ENCODE peak calls at places on chromosomes 6 and 20, in seven cellular contexts. K is cardiac fibroblast; I is CD8-positive, alpha-beta T cell; B is endothelial cell; E is RWPE1; A is fibroblast of pulmonary artery; X is bronchial epithelial cell. V is an unnamed sample.
A peak's percentile ranks its signal among the peaks of the same experiment; 100 is the strongest.

GRCh38 chr20:62122659-62123449 is 579 bp downstream of the LSM14B start:
- DNase-seq in K (peak; percentile 31), I (peak; percentile 44), B (no peak), E (peak; percentile 70), A (peak; percentile 27), X (peak; percentile 8), V (peak; percentile 57)

GRCh38 chr6:170114956-170115855 is 175.7 kb downstream of the DLL1 start:
- DNase-seq in K (peak; percentile 35), I (no peak), B (no peak), E (no peak), A (no peak), X (no peak), V (no peak)

GRCh38 chr20:5156670-5157448 is 30.1 kb downstream of the CDS2 start:
- DNase-seq in K (peak; percentile 35), I (no peak), B (no peak), E (no peak), A (peak; percentile 48), X (no peak), V (no peak)

GRCh38 chr6:35206346-35206745 is 7.4 kb upstream of the SCUBE3 start:
- DNase-seq in K (no peak), I (no peak), B (no peak), E (no peak), A (no peak), X (no peak), V (no peak)

GRCh38 chr6:111952821-111953535 is 79.7 kb upstream of the FYN start:
- DNase-seq in K (no peak), I (no peak), B (no peak), E (peak; percentile 76), A (no peak), X (peak; percentile 68), V (no peak)

GRCh38 chr6:74879234-74879633 is 326.6 kb downstream of the COL12A1 start:
- DNase-seq in K (peak; percentile 87), I (no peak), B (no peak), E (peak; percentile 65), A (peak; percentile 92), X (peak; percentile 99), V (no peak)

GRCh38 chr6:42374027-42374669 is 77.6 kb downstream of the TRERF1 start:
- DNase-seq in K (no peak), I (peak; percentile 25), B (no peak), E (no peak), A (no peak), X (no peak), V (no peak)

GRCh38 chr6:158290659-158291058 is 21.6 kb upstream of the TULP4 start:
- DNase-seq in K (no peak), I (peak; percentile 61), B (no peak), E (no peak), A (no peak), X (no peak), V (no peak)

GRCh38 chr20:19631410-19631809 is 126.6 kb upstream of the RIN2 start:
- DNase-seq in K (no peak), I (no peak), B (no peak), E (no peak), A (no peak), X (no peak), V (no peak)

GRCh38 chr6:24918641-24919403 is 16.9 kb downstream of the RIPOR2 start:
- DNase-seq in K (peak; percentile 24), I (no peak), B (no peak), E (no peak), A (no peak), X (no peak), V (peak; percentile 58)

GRCh38 chr6:29071831-29072723 is 15.0 kb downstream of the OR2B3 start:
- DNase-seq in K (peak; percentile 10), I (no peak), B (peak; percentile 52), E (peak; percentile 44), A (peak; percentile 20), X (peak; percentile 46), V (peak; percentile 50)

GRCh38 chr20:21104921-21105320 is 1.2 kb downstream of the LINC00237 start:
- DNase-seq in K (no peak), I (no peak), B (no peak), E (no peak), A (no peak), X (no peak), V (no peak)

GRCh38 chr20:6764619-6765018 is 2.9 kb upstream of the BMP2 start:
- DNase-seq in K (no peak), I (no peak), B (no peak), E (no peak), A (no peak), X (no peak), V (no peak)

DNA sequence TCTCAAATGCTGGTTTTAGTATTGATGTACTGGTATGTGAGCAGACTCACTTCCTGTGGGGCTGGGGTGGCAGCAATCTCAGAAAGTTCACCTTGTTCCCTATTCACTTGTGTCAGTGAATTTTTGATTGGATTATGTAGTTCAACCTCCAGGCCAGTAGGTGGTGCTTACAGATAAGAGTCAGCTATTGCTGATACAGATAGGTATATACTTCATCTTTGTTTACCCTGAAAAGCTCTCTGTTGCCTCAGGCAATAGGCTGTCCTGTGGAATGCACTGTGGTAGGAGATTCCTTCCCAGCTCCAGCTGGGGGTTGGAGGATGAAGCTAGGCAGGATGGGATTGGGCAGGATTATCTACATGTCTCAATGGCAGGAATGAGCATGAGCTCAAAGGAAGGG is 851.2 kb upstream of the EYS start:
- DNase-seq in K (no peak), I (no peak), B (no peak), E (no peak), A (no peak), X (no peak), V (no peak)
- TF ChIP-seq CTCF in K (no peak), I (no peak), B (peak; percentile 39), E (no peak), A (no peak), X (no peak), V (peak; percentile 36)

GRCh38 chr20:38079353-38079752 is 45.8 kb downstream of the RPRD1B start:
- DNase-seq in K (no peak), I (no peak), B (no peak), E (no peak), A (no peak), X (no peak), V (no peak)

GRCh38 chr20:38072885-38073284 is 39.3 kb downstream of the RPRD1B start:
- DNase-seq in K (no peak), I (no peak), B (no peak), E (no peak), A (no peak), X (no peak), V (no peak)

GRCh38 chr20:38075161-38075998 is 41.8 kb downstream of the RPRD1B start:
- DNase-seq in K (no peak), I (no peak), B (no peak), E (no peak), A (no peak), X (no peak), V (no peak)

GRCh38 chr20:38073307-38074010 is 39.9 kb downstream of the RPRD1B start:
- DNase-seq in K (peak; percentile 98), I (no peak), B (peak; percentile 60), E (peak; percentile 80), A (peak; percentile 97), X (peak; percentile 64), V (no peak)

DNA sequence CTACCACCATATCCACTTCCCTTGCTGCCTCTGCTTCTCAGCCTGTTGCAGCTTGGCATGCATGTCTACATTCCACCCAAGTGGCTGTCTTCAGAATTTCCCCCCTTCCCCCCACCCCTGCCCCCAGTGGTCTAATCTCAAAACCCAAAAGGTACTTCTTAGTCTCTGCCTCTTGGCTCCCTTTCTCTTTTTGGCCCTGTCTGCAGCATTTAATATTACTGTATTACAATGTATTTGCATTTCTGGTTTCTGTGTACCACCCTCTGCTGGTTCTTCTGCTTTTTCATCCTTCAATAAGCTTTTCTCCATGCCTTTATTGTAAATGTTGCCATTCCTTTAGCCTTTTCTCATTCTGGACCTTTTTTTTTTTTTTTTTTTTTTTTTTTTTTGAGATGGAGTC is 43.0 kb downstream of the RPRD1B start:
- DNase-seq in K (no peak), I (no peak), B (no peak), E (no peak), A (no peak), X (no peak), V (no peak)
- TF ChIP-seq CTCF in K (no peak), I (no peak), B (no peak), E (no peak), A (no peak), X (no peak), V (no peak)

GRCh38 chr6:136987526-136987925 is 57.2 kb downstream of the IL20RA start:
- DNase-seq in K (no peak), I (no peak), B (no peak), E (no peak), A (no peak), X (peak; percentile 52), V (no peak)
- TF ChIP-seq CTCF in K (no peak), I (no peak), B (no peak), E (no peak), A (no peak), X (no peak), V (no peak)

GRCh38 chr6:134035823-134036296 is 16.6 kb downstream of the SLC2A12 start:
- DNase-seq in K (peak; percentile 49), I (no peak), B (no peak), E (peak; percentile 58), A (peak; percentile 60), X (peak; percentile 85), V (no peak)
- TF ChIP-seq CTCF in K (no peak), I (no peak), B (no peak), E (no peak), A (no peak), X (no peak), V (no peak)

GRCh38 chr6:50147371-50147770 is 97.6 kb upstream of the DEFB112 start:
- DNase-seq in K (no peak), I (no peak), B (no peak), E (no peak), A (no peak), X (peak; percentile 62), V (no peak)

GRCh38 chr6:50143011-50143719 is 93.4 kb upstream of the DEFB112 start:
- DNase-seq in K (no peak), I (no peak), B (no peak), E (no peak), A (no peak), X (peak; percentile 9), V (no peak)

GRCh38 chr6:50141100-50141499 is 91.4 kb upstream of the DEFB112 start:
- DNase-seq in K (no peak), I (no peak), B (no peak), E (no peak), A (no peak), X (peak; percentile 49), V (no peak)

DNA sequence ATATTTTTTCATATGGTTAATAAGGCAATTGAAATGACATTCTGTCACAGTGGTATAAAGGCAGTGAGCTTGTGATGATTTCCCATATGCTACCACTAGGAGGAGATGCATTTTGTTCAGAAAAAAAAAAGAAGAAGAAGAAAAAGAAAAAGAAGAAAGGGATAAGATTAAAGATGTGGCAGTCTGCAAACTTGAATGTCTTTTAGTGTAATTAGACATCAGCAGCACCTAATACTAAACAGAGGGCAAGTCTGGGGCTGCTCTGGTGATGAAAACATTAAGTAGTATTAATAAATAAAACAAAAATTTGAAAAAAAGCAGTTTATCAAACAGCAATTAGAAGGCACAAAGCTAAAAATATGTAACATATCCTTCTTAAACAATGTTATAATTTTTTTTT is 95.4 kb upstream of the DEFB112 start:
- DNase-seq in K (no peak), I (no peak), B (no peak), E (no peak), A (peak; percentile 3), X (peak; percentile 26), V (no peak)
- TF ChIP-seq CTCF in K (peak; percentile 32), I (no peak), B (peak; percentile 90), E (peak; percentile 31), A (peak; percentile 26), X (peak; percentile 44), V (peak; percentile 84)

GRCh38 chr20:18032977-18033892 is 24.5 kb downstream of the OVOL2 start:
- DNase-seq in K (no peak), I (no peak), B (no peak), E (no peak), A (no peak), X (no peak), V (no peak)
- TF ChIP-seq CTCF in K (no peak), I (no peak), B (peak; percentile 35), E (no peak), A (peak; percentile 17), X (peak; percentile 4), V (peak; percentile 32)